ENCODE peak calls at places on chromosomes 13 and 19, in ten cellular contexts. J is SW 1271; Y is non-pigmented ciliary epithelial cell; S is T-helper 1 cell; P is ELR; A is CD4-positive, alpha-beta T cell; F is GM12865; H is HEK293T; I is GM12891; T is effector CD4-positive, alpha-beta T cell. Z is an unnamed sample.

GRCh38 chr13:40631605-40632004 is 34.8 kb downstream of the FOXO1 start:
- DNase-seq in J (no peak), Y (no peak), S (no peak), P (no peak), A (no peak), F (no peak), H (no peak), I (no peak), T (no peak), Z (no peak)

GRCh38 chr13:26589754-26590153 is 32.3 kb downstream of the WASF3 start:
- DNase-seq in J (no peak), Y (no peak), S (no peak), P (no peak), A (no peak), F (no peak), H (no peak), I (no peak), T (no peak), Z (no peak)

GRCh38 chr19:35716735-35716984 is 1.1 kb upstream of the KMT2B start:
- DNase-seq in J (no peak), Y (no peak), S (no peak), P (no peak), A (no peak), F (peak), H (no peak), I (no peak), T (peak), Z (no peak)

GRCh38 chr19:56301152-56301551 is 13.5 kb downstream of the ZSCAN5A start:
- DNase-seq in J (no peak), Y (no peak), S (no peak), P (peak), A (no peak), F (no peak), H (no peak), I (no peak), T (no peak), Z (no peak)

GRCh38 chr13:73274147-73274546 is 215.3 kb downstream of the KLF5 start:
- DNase-seq in J (no peak), Y (peak), S (no peak), P (peak), A (no peak), F (no peak), H (no peak), I (no peak), T (no peak), Z (no peak)

GRCh38 chr19:4606921-4607678 is 32.2 kb upstream of the TNFAIP8L1 start:
- DNase-seq in J (no peak), Y (no peak), S (no peak), P (no peak), A (no peak), F (no peak), H (peak), I (no peak), T (no peak), Z (no peak)

GRCh38 chr13:24127116-24127631 is 33.3 kb upstream of the SPATA13 start:
- DNase-seq in J (no peak), Y (no peak), S (no peak), P (peak), A (no peak), F (peak), H (no peak), I (no peak), T (no peak), Z (peak)

GRCh38 chr19:49590971-49591730 is at the start of gene PRR12:
- DNase-seq in J (no peak), Y (no peak), S (peak), P (peak), A (peak), F (peak), H (peak), I (peak), T (peak), Z (peak)

GRCh38 chr19:35108730-35109129 is 6.9 kb upstream of the FXYD3 start:
- DNase-seq in J (no peak), Y (no peak), S (no peak), P (no peak), A (no peak), F (no peak), H (no peak), I (no peak), T (no peak), Z (no peak)

GRCh38 chr19:40163541-40164129 is 27.6 kb upstream of the MAP3K10 start:
- DNase-seq in J (no peak), Y (no peak), S (no peak), P (no peak), A (no peak), F (peak), H (no peak), I (no peak), T (no peak), Z (no peak)

GRCh38 chr13:64993514-64994164 is 2236.5 kb downstream of the PCDH9 start:
- DNase-seq in J (no peak), Y (no peak), S (no peak), P (peak), A (no peak), F (peak), H (no peak), I (no peak), T (no peak), Z (no peak)

GRCh38 chr13:51453308-51453958 is 597 bp upstream of the INTS6 start:
- DNase-seq in J (no peak), Y (no peak), S (peak), P (no peak), A (peak), F (peak), H (peak), I (peak), T (peak), Z (peak)

GRCh38 chr19:4059931-4060620 is 6.6 kb downstream of the ZBTB7A start:
- DNase-seq in J (no peak), Y (no peak), S (peak), P (no peak), A (peak), F (peak), H (no peak), I (no peak), T (peak), Z (peak)

GRCh38 chr13:78430166-78430791 is 173.1 kb downstream of the POU4F1 start:
- DNase-seq in J (no peak), Y (no peak), S (no peak), P (no peak), A (no peak), F (no peak), H (peak), I (no peak), T (no peak), Z (no peak)

GRCh38 chr19:56834564-56835375 is 5.8 kb downstream of the PEG3 start:
- DNase-seq in J (no peak), Y (no peak), S (no peak), P (no peak), A (no peak), F (no peak), H (no peak), I (no peak), T (no peak), Z (no peak)

GRCh38 chr19:7928741-7929701 is 3.1 kb upstream of the CTXN1 start:
- DNase-seq in J (no peak), Y (peak), S (peak), P (peak), A (peak), F (peak), H (peak), I (peak), T (peak), Z (peak)

GRCh38 chr19:58544591-58545285 is 874 bp downstream of the TRIM28 start:
- DNase-seq in J (no peak), Y (no peak), S (peak), P (peak), A (peak), F (peak), H (peak), I (peak), T (peak), Z (peak)

GRCh38 chr19:43316591-43317319 is 36.7 kb upstream of the CD177 start:
- DNase-seq in J (no peak), Y (no peak), S (no peak), P (peak), A (no peak), F (peak), H (peak), I (no peak), T (no peak), Z (peak)

GRCh38 chr19:11482384-11483050 is 1.7 kb upstream of the ELAVL3 start:
- DNase-seq in J (peak), Y (no peak), S (peak), P (peak), A (peak), F (peak), H (peak), I (peak), T (peak), Z (peak)

GRCh38 chr13:75687145-75687763 is 51.1 kb downstream of the LMO7 start:
- DNase-seq in J (peak), Y (no peak), S (no peak), P (peak), A (no peak), F (no peak), H (peak), I (no peak), T (no peak), Z (peak)

GRCh38 chr19:13398780-13399726 is 107.2 kb downstream of the CACNA1A start:
- DNase-seq in J (peak), Y (peak), S (no peak), P (peak), A (no peak), F (no peak), H (no peak), I (no peak), T (no peak), Z (no peak)

GRCh38 chr19:19335408-19336158 is 15.0 kb downstream of the MAU2 start:
- DNase-seq in J (no peak), Y (no peak), S (no peak), P (no peak), A (no peak), F (no peak), H (no peak), I (peak), T (no peak), Z (no peak)

GRCh38 chr19:43719918-43720317 is 4.0 kb downstream of the IRGC start:
- DNase-seq in J (no peak), Y (no peak), S (no peak), P (no peak), A (no peak), F (no peak), H (no peak), I (no peak), T (no peak), Z (no peak)

GRCh38 chr19:16159655-16160054 is 13.7 kb downstream of the CIB3 start:
- DNase-seq in J (no peak), Y (no peak), S (no peak), P (no peak), A (no peak), F (no peak), H (no peak), I (no peak), T (no peak), Z (no peak)

GRCh38 chr19:3184847-3185481 is 766 bp upstream of the NCLN start:
- DNase-seq in J (no peak), Y (peak), S (peak), P (peak), A (peak), F (peak), H (peak), I (no peak), T (peak), Z (peak)

GRCh38 chr13:31166591-31166990 is 4.9 kb upstream of the HSPH1 start:
- DNase-seq in J (no peak), Y (no peak), S (no peak), P (peak), A (no peak), F (no peak), H (no peak), I (no peak), T (no peak), Z (peak)

GRCh38 chr19:43664008-43664407 is 6.0 kb downstream of the PLAUR start:
- DNase-seq in J (no peak), Y (no peak), S (no peak), P (no peak), A (peak), F (peak), H (no peak), I (no peak), T (peak), Z (no peak)

GRCh38 chr19:49231389-49231788 is 73.8 kb downstream of the TRPM4 start:
- DNase-seq in J (no peak), Y (no peak), S (no peak), P (no peak), A (no peak), F (peak), H (no peak), I (peak), T (no peak), Z (peak)

GRCh38 chr19:19342086-19343015 is 21.7 kb downstream of the MAU2 start:
- DNase-seq in J (no peak), Y (no peak), S (no peak), P (peak), A (no peak), F (peak), H (peak), I (no peak), T (no peak), Z (peak)

GRCh38 chr19:39165857-39166256 is 30.9 kb upstream of the NCCRP1 start:
- DNase-seq in J (no peak), Y (no peak), S (no peak), P (no peak), A (no peak), F (no peak), H (no peak), I (no peak), T (no peak), Z (no peak)

GRCh38 chr19:49809155-49809986 is 3.7 kb downstream of the FUZ start:
- DNase-seq in J (no peak), Y (no peak), S (peak), P (peak), A (peak), F (peak), H (no peak), I (no peak), T (peak), Z (peak)

Z was measured in SW480.